ENCODE peak calls at places on chromosomes 2 and 18, in four cellular contexts. H is left lung, L is GM12865, S is cardiac muscle cell. W is an unnamed sample.

GRCh38 chr2:61978522-61978921 is 73.0 kb downstream of the COMMD1 start:
- DNase-seq in H (peak), L (peak), S (no peak), W (no peak)

GRCh38 chr2:28904295-28904694 is 9.8 kb downstream of the WDR43 start:
- DNase-seq in H (no peak), L (no peak), S (peak), W (peak)

GRCh38 chr2:203898697-203899096 is 31.1 kb downstream of the CTLA4 start:
- DNase-seq in H (no peak), L (no peak), S (no peak), W (no peak)

GRCh38 chr2:69177063-69177771 is 164.2 kb downstream of the ANTXR1 start:
- DNase-seq in H (peak), L (no peak), S (peak), W (no peak)

GRCh38 chr18:80184243-80184772 is 63.0 kb downstream of the PARD6G start:
- DNase-seq in H (no peak), L (no peak), S (no peak), W (no peak)

GRCh38 chr18:26547302-26548143 is 830 bp downstream of the KCTD1 start:
- DNase-seq in H (peak), L (peak), S (peak), W (peak)

GRCh38 chr2:43313642-43314017 is 87.2 kb upstream of the ZFP36L2 start:
- DNase-seq in H (no peak), L (no peak), S (no peak), W (no peak)

GRCh38 chr2:187055463-187055862 is 206.5 kb upstream of the ZSWIM2 start:
- DNase-seq in H (no peak), L (peak), S (peak), W (peak)

GRCh38 chr2:101114815-101115214 is 36.4 kb downstream of the TBC1D8 start:
- DNase-seq in H (peak), L (peak), S (no peak), W (no peak)

GRCh38 chr2:234548720-234549420 is 52.0 kb upstream of the ARL4C start:
- DNase-seq in H (peak), L (no peak), S (peak), W (no peak)

GRCh38 chr18:77080283-77080682 is 52.3 kb downstream of the MBP start:
- DNase-seq in H (no peak), L (peak), S (no peak), W (no peak)

GRCh38 chr2:166127217-166128155 is at the start of gene SCN1A:
- DNase-seq in H (no peak), L (peak), S (peak), W (peak)

GRCh38 chr2:17125989-17126620 is 392.1 kb downstream of the RAD51AP2 start:
- DNase-seq in H (no peak), L (no peak), S (no peak), W (no peak)

GRCh38 chr2:219127236-219127635 is 33.4 kb downstream of the NHEJ1 start:
- DNase-seq in H (no peak), L (no peak), S (no peak), W (no peak)

GRCh38 chr18:62991959-62992358 is 276.6 kb downstream of the PHLPP1 start:
- DNase-seq in H (no peak), L (no peak), S (no peak), W (no peak)

GRCh38 chr18:58288922-58289797 is 245.1 kb downstream of the NEDD4L start:
- DNase-seq in H (no peak), L (peak), S (no peak), W (peak)

GRCh38 chr18:28288784-28289183 is 111.9 kb upstream of the CDH2 start:
- DNase-seq in H (no peak), L (no peak), S (no peak), W (no peak)

GRCh38 chr2:219018726-219019125 is 22.6 kb downstream of the CFAP65 start:
- DNase-seq in H (no peak), L (no peak), S (no peak), W (no peak)

GRCh38 chr18:64244571-64244970 is 95.7 kb upstream of the LINC00305 start:
- DNase-seq in H (no peak), L (peak), S (no peak), W (no peak)

GRCh38 chr2:104249666-104250065 is 604.2 kb upstream of the POU3F3 start:
- DNase-seq in H (no peak), L (no peak), S (no peak), W (no peak)

GRCh38 chr2:4827836-4828235 is 864.3 kb upstream of the SOX11 start:
- DNase-seq in H (no peak), L (no peak), S (no peak), W (peak)

GRCh38 chr18:46423226-46423805 is 233.7 kb downstream of the LOXHD1 start:
- DNase-seq in H (no peak), L (no peak), S (no peak), W (no peak)

GRCh38 chr2:176105078-176105726 is 1.9 kb upstream of the HOXD11 start:
- DNase-seq in H (no peak), L (no peak), S (no peak), W (no peak)

GRCh38 chr2:169822785-169823392 is 1.8 kb downstream of the METTL5 start:
- DNase-seq in H (no peak), L (no peak), S (no peak), W (no peak)

GRCh38 chr2:178330175-178331021 is 120.6 kb downstream of the PRKRA start:
- DNase-seq in H (no peak), L (no peak), S (no peak), W (no peak)

GRCh38 chr2:121017411-121017810 is 267.6 kb downstream of the TFCP2L1 start:
- DNase-seq in H (no peak), L (no peak), S (no peak), W (no peak)

DNA sequence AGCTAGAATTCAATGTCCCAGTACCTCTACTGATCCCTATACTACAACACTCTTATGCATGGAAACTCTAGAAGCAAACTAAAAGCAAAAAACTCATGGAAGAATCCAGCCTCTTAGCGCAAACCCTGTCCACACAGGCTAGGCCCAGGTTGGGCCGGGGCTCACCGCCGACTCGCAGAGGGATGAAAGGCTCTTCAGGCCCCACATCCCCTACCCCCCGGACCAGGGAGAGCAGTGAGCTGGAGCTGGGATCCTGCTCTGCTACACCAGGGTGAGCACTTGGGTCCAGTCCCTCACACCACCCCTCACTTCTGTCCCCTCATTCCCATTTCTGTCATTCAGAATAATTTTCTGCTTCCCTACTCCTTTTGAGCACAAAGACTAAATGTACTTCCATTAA is 2.0 kb downstream of the OST4 start:
- DNase-seq in H (no peak), L (no peak), S (no peak), W (no peak)
- H3K4me3 ChIP-seq in H (no peak), L (no peak), S (no peak), W (no peak)

GRCh38 chr2:19787134-19787533 is 114.6 kb downstream of the TTC32 start:
- DNase-seq in H (no peak), L (no peak), S (no peak), W (no peak)
- TF ChIP-seq CTCF in H (no peak), L (no peak), S (no peak), W (no peak)

GRCh38 chr2:675460-675859 is 1.7 kb downstream of the TMEM18 start:
- DNase-seq in H (no peak), L (no peak), S (no peak), W (no peak)
- H3K4me3 ChIP-seq in H (no peak), L (peak), S (no peak), W (no peak)

GRCh38 chr2:102391530-102391929 is 31.4 kb upstream of the IL18RAP start:
- DNase-seq in H (no peak), L (no peak), S (peak), W (no peak)
- TF ChIP-seq CTCF in H (no peak), L (no peak), S (no peak), W (no peak)

DNA sequence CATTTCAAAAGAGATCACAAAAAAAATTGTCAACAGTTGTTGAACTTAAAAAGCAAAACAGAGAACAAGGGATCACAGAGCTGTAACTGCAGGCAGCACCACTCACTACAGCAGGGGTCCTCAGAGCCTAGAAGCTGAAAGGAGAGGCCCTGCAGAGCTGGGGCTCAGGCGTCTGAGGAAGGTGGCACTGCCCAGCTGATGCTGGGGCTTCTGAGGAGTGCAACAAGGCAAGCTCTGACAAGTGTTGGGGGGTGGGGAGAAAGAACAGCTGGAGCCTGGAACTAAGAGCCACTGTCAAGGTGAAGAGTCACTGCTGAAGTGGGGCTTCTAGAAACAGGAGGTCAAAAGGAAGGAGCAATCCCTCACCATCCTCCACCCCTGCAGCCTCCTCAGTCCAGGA is 46.2 kb downstream of the FTCDNL1 start:
- DNase-seq in H (no peak), L (no peak), S (no peak), W (peak)
- H3K4me3 ChIP-seq in H (no peak), L (no peak), S (no peak), W (no peak)

W was measured in epithelial cell of esophagus.